ENCODE peak calls at places on chromosome 9, in four cellular contexts. T is HCEC 1CT, O is left ventricle myocardium superior, Q is amygdala. S is an unnamed sample.

GRCh38 chr9:125272697-125273096 is 11.1 kb downstream of the GAPVD1 start:
- DNase-seq in O (no peak), Q (no peak), T (peak; percentile 55), S (no peak)

GRCh38 chr9:92525306-92525705 is 10.5 kb downstream of the ECM2 start:
- DNase-seq in Q (no peak), T (peak; percentile 79), O (no peak), S (no peak)

GRCh38 chr9:113665756-113666155 is 202.2 kb downstream of the RGS3 start:
- DNase-seq in Q (no peak), O (no peak), T (no peak), S (no peak)

GRCh38 chr9:70829591-70830265 is 291.7 kb downstream of the TRPM3 start:
- DNase-seq in O (no peak), Q (no peak), T (no peak), S (no peak)

GRCh38 chr9:124520206-124520596 is 13.0 kb upstream of the NR5A1 start:
- DNase-seq in T (no peak), O (no peak), Q (no peak), S (no peak)

GRCh38 chr9:127803507-127804352 is 1.0 kb downstream of the FPGS start:
- DNase-seq in T (peak; percentile 20), O (no peak), Q (no peak), S (no peak)

GRCh38 chr9:93267091-93267541 is 83.2 kb downstream of the WNK2 start:
- DNase-seq in T (no peak), O (peak; percentile 25), Q (no peak), S (no peak)

GRCh38 chr9:131744171-131744714 is 4.4 kb upstream of the RAPGEF1 start:
- DNase-seq in O (no peak), Q (no peak), T (no peak), S (no peak)

GRCh38 chr9:34252670-34253459 is 74.0 kb downstream of the UBAP1 start:
- DNase-seq in O (peak; percentile 77), T (peak; percentile 56), Q (no peak), S (peak; percentile 52)

GRCh38 chr9:107175039-107175438 is 108.0 kb upstream of the RAD23B start:
- DNase-seq in O (peak; percentile 74), T (peak; percentile 33), Q (no peak), S (no peak)

GRCh38 chr9:98056403-98057094 is at the start of gene NANS:
- DNase-seq in Q (peak; percentile 92), O (peak; percentile 97), T (peak; percentile 96), S (peak; percentile 99)

GRCh38 chr9:38198140-38198539 is 129.1 kb upstream of the SHB start:
- DNase-seq in O (no peak), Q (no peak), T (no peak), S (no peak)

GRCh38 chr9:33927694-33928093 is 110.7 kb downstream of the UBE2R2 start:
- DNase-seq in Q (no peak), T (no peak), O (no peak), S (no peak)

GRCh38 chr9:131464354-131465000 is 38.2 kb upstream of the POMT1 start:
- DNase-seq in T (no peak), Q (no peak), O (no peak), S (peak; percentile 26)

GRCh38 chr9:31124389-31124788 is 1260.1 kb upstream of the ACO1 start:
- DNase-seq in Q (no peak), T (no peak), O (no peak), S (no peak)

GRCh38 chr9:128504485-128505413 is at the start of gene GLE1:
- DNase-seq in T (peak; percentile 87), Q (peak; percentile 68), O (peak; percentile 99), S (peak; percentile 94)

GRCh38 chr9:121284733-121285451 is 16.9 kb downstream of the GSN start:
- DNase-seq in O (no peak), T (no peak), Q (no peak), S (no peak)

GRCh38 chr9:117703538-117703937 is 665 bp upstream of the TLR4 start:
- DNase-seq in Q (no peak), T (no peak), O (no peak), S (no peak)

GRCh38 chr9:124834586-124834985 is 18.7 kb upstream of the WDR38 start:
- DNase-seq in O (peak; percentile 47), Q (no peak), T (peak; percentile 48), S (no peak)

GRCh38 chr9:5375790-5376477 is 36.3 kb upstream of the RLN1 start:
- DNase-seq in Q (no peak), T (peak; percentile 6), O (no peak), S (peak; percentile 65)

GRCh38 chr9:4297151-4297794 is 2.6 kb downstream of the GLIS3 start:
- DNase-seq in T (peak; percentile 94), Q (no peak), O (peak; percentile 71), S (peak; percentile 78)

GRCh38 chr9:78562021-78562420 is 265.1 kb downstream of the PSAT1 start:
- DNase-seq in O (no peak), T (no peak), Q (no peak), S (no peak)

GRCh38 chr9:2711716-2712115 is 5.6 kb upstream of the KCNV2 start:
- DNase-seq in T (no peak), Q (no peak), O (no peak), S (no peak)

GRCh38 chr9:134384811-134385479 is 58.7 kb downstream of the RXRA start:
- DNase-seq in Q (no peak), O (no peak), T (no peak), S (no peak)

GRCh38 chr9:70405808-70406445 is 8.5 kb downstream of the KLF9 start:
- DNase-seq in T (no peak), Q (no peak), O (no peak), S (no peak)

GRCh38 chr9:68560131-68560844 is 19.6 kb upstream of the TMEM252 start:
- DNase-seq in Q (no peak), T (no peak), O (peak; percentile 56), S (peak; percentile 20)

GRCh38 chr9:111236337-111236736 is 93.7 kb downstream of the OR2K2 start:
- DNase-seq in T (no peak), O (no peak), Q (no peak), S (no peak)

GRCh38 chr9:104868687-104869404 is 59.1 kb downstream of the ABCA1 start:
- DNase-seq in T (peak; percentile 82), O (peak; percentile 73), Q (no peak), S (peak; percentile 86)

GRCh38 chr9:74120061-74120460 is 377.1 kb upstream of the RORB start:
- DNase-seq in T (no peak), Q (no peak), O (no peak), S (no peak)

GRCh38 chr9:71985070-71985956 is 73.9 kb downstream of the C9orf85 start:
- DNase-seq in T (no peak), O (no peak), Q (no peak), S (no peak)